ENCODE peak calls at places on chromosome 22, in ten cellular contexts. E, K, H, X, W, S, T, P, Z and F are unnamed samples.

GRCh38 chr22:33897621-33897910 is 22.7 kb downstream of the LARGE1 start:
- DNase-seq in P (no peak), W (no peak), T (no peak), X (no peak), K (no peak), S (no peak), E (no peak), H (no peak), Z (no peak), F (no peak)

GRCh38 chr22:29478326-29479276 is 1.4 kb upstream of the NEFH start:
- DNase-seq in Z (peak), E (no peak), H (no peak), S (peak), P (no peak), K (peak), X (no peak), W (no peak), T (no peak), F (peak)

GRCh38 chr22:49011769-49012598 is 815.7 kb downstream of the BRD1 start:
- DNase-seq in T (no peak), E (peak), S (peak), H (no peak), X (no peak), K (no peak), Z (no peak), P (no peak), W (peak), F (no peak)

GRCh38 chr22:42901790-42902508 is 44.9 kb upstream of the ARFGAP3 start:
- DNase-seq in P (no peak), K (no peak), T (no peak), S (peak), W (no peak), X (no peak), E (no peak), Z (no peak), H (no peak), F (no peak)

GRCh38 chr22:50293441-50294318 is 13.8 kb downstream of the PLXNB2 start:
- DNase-seq in Z (peak), H (peak), X (peak), T (peak), K (peak), W (peak), P (no peak), E (peak), S (peak), F (peak)

GRCh38 chr22:17931400-17931825 is 92.9 kb downstream of the MICAL3 start:
- DNase-seq in K (no peak), P (no peak), X (no peak), Z (no peak), S (no peak), H (peak), E (no peak), T (no peak), W (no peak), F (no peak)

GRCh38 chr22:28034760-28035401 is 115.8 kb upstream of the PITPNB start:
- DNase-seq in H (peak), P (no peak), S (no peak), K (no peak), E (peak), X (no peak), T (peak), W (no peak), Z (no peak), F (no peak)

GRCh38 chr22:36818010-36818642 is 1.3 kb upstream of the PVALB start:
- DNase-seq in Z (no peak), T (no peak), S (peak), W (no peak), H (no peak), E (no peak), P (no peak), X (peak), K (peak), F (no peak)

GRCh38 chr22:38135133-38135706 is 24.7 kb upstream of the BAIAP2L2 start:
- DNase-seq in H (no peak), E (no peak), Z (no peak), W (no peak), X (peak), S (peak), K (peak), P (no peak), T (no peak), F (no peak)

GRCh38 chr22:23826510-23827350 is 12.1 kb downstream of the DERL3 start:
- DNase-seq in H (no peak), K (no peak), P (no peak), X (no peak), Z (no peak), W (peak), S (no peak), E (no peak), T (no peak), F (no peak)

GRCh38 chr22:29031236-29031982 is 30.2 kb downstream of the C22orf31 start:
- DNase-seq in W (peak), K (peak), H (peak), P (no peak), S (peak), E (peak), Z (peak), X (peak), T (peak), F (peak)

GRCh38 chr22:39130152-39130704 is 22.3 kb downstream of the CBX7 start:
- DNase-seq in H (no peak), K (no peak), E (no peak), T (no peak), S (peak), W (no peak), Z (no peak), X (no peak), P (no peak), F (no peak)